ENCODE peak calls at places on chromosomes 5 and 9, in seven cellular contexts. T, R, C, J, X, N and A are unnamed samples.

GRCh38 chr9:5632540-5632939 is 3.6 kb downstream of the RIC1 start:
- DNase-seq in C (no peak), T (no peak), J (no peak), N (no peak), R (no peak), X (no peak), A (no peak)

GRCh38 chr5:55520117-55520829 is 14.5 kb downstream of the PLPP1 start:
- DNase-seq in N (no peak), T (no peak), X (no peak), J (no peak), C (no peak), R (no peak), A (no peak)

GRCh38 chr9:34163439-34163838 is 15.4 kb upstream of the UBAP1 start:
- DNase-seq in N (no peak), J (no peak), T (peak; percentile 83), X (no peak), R (no peak), C (peak; percentile 53), A (no peak)

GRCh38 chr5:176742246-176743105 is 67.9 kb upstream of the UNC5A start:
- DNase-seq in J (no peak), T (no peak), R (no peak), C (no peak), N (no peak), X (no peak), A (no peak)

GRCh38 chr5:143554194-143554717 is 150.8 kb upstream of the NR3C1 start:
- DNase-seq in J (no peak), C (no peak), X (no peak), T (no peak), N (no peak), R (no peak), A (no peak)

GRCh38 chr5:78323241-78323640 is 28.7 kb upstream of the AP3B1 start:
- DNase-seq in R (no peak), T (no peak), J (no peak), C (no peak), X (no peak), N (no peak), A (no peak)

GRCh38 chr9:35516481-35516880 is 26.6 kb downstream of the RUSC2 start:
- DNase-seq in N (no peak), X (no peak), C (no peak), T (peak; percentile 76), R (no peak), J (no peak), A (peak; percentile 86)

GRCh38 chr5:134227259-134227658 is 1.4 kb upstream of the PPP2CA start:
- DNase-seq in N (no peak), C (no peak), T (peak; percentile 22), R (peak; percentile 19), J (no peak), X (peak; percentile 10), A (no peak)

GRCh38 chr5:16736158-16736994 is 119.6 kb upstream of the RETREG1 start:
- DNase-seq in R (no peak), J (no peak), T (peak; percentile 79), C (no peak), N (no peak), X (no peak), A (no peak)

GRCh38 chr5:161541-162110 is 29.7 kb upstream of the LRRC14B start:
- DNase-seq in C (no peak), X (no peak), N (no peak), R (no peak), J (no peak), T (no peak), A (no peak)

GRCh38 chr9:129253820-129254381 is 75.8 kb upstream of the IER5L start:
- DNase-seq in T (no peak), X (peak; percentile 42), N (no peak), R (no peak), J (peak; percentile 64), C (no peak), A (no peak)

GRCh38 chr5:607541-608285 is 4.4 kb upstream of the CEP72 start:
- DNase-seq in C (no peak), J (no peak), X (peak; percentile 45), R (no peak), T (no peak), N (no peak), A (no peak)

GRCh38 chr9:107043886-107044285 is 180.9 kb downstream of the ZNF462 start:
- DNase-seq in T (peak; percentile 39), J (no peak), X (no peak), N (no peak), R (no peak), C (no peak), A (no peak)

GRCh38 chr5:159393854-159394274 is 63.6 kb upstream of the IL12B start:
- DNase-seq in J (no peak), N (no peak), T (no peak), C (no peak), R (no peak), X (peak; percentile 73), A (no peak)

GRCh38 chr5:103582364-103582763 is 19.8 kb upstream of the NUDT12 start:
- DNase-seq in T (peak; percentile 61), N (no peak), C (peak; percentile 7), X (peak; percentile 52), J (no peak), R (peak; percentile 12), A (peak; percentile 53)

GRCh38 chr9:35599763-35600604 is 5.1 kb upstream of the TESK1 start:
- DNase-seq in N (no peak), C (no peak), X (peak; percentile 28), R (no peak), T (no peak), J (no peak), A (no peak)

GRCh38 chr9:79026311-79026710 is 545.5 kb upstream of the TLE4 start:
- DNase-seq in C (peak; percentile 14), R (no peak), N (no peak), T (peak; percentile 54), X (peak; percentile 22), J (no peak), A (no peak)

GRCh38 chr5:127492854-127493738 is 24.3 kb upstream of the PRRC1 start:
- DNase-seq in R (peak; percentile 49), T (peak; percentile 52), J (no peak), X (peak; percentile 82), N (peak; percentile 5), C (peak; percentile 69), A (peak; percentile 36)

GRCh38 chr5:9239626-9240025 is 306.2 kb downstream of the SEMA5A start:
- DNase-seq in X (no peak), C (no peak), N (no peak), R (no peak), T (peak; percentile 55), J (no peak), A (no peak)

GRCh38 chr9:89668216-89668867 is 63.5 kb downstream of the GADD45G start:
- DNase-seq in X (no peak), T (peak; percentile 3), N (no peak), R (no peak), J (no peak), C (no peak), A (no peak)

GRCh38 chr5:173394701-173395100 is 66.5 kb upstream of the STC2 start:
- DNase-seq in N (no peak), X (no peak), R (no peak), T (no peak), J (no peak), C (no peak), A (no peak)

GRCh38 chr9:114389612-114390368 is 2.0 kb upstream of the AKNA start:
- DNase-seq in J (no peak), T (no peak), N (no peak), R (no peak), C (no peak), X (peak; percentile 31), A (no peak)

GRCh38 chr5:172747471-172747870 is 23.5 kb downstream of the DUSP1 start:
- DNase-seq in X (no peak), J (no peak), R (no peak), T (no peak), N (no peak), C (no peak), A (no peak)

GRCh38 chr5:43045236-43045635 is 5.1 kb upstream of the ANXA2R start:
- DNase-seq in N (no peak), T (no peak), C (no peak), J (no peak), X (no peak), R (no peak), A (no peak)

GRCh38 chr9:113941056-113941455 is 64.9 kb downstream of the ZNF618 start:
- DNase-seq in X (no peak), R (no peak), C (no peak), N (no peak), T (no peak), J (no peak), A (no peak)